ENCODE peak calls at places on chromosomes 13 and 19, in nine cellular contexts. One of them, this sample, is unnamed.

GRCh38 chr13:113952151-113952982 is 21.5 kb downstream of the C13orf46 start:
- DNase-seq in stimulated activated CD8-positive, alpha-beta memory T cell treated with anti-CD3 and anti-CD28 coated beads, Interleukin-15, amount 100 ng/mL, for 1 hour: no peak
- DNase-seq in upper lobe of right lung: no peak
- DNase-seq in left cardiac atrium: peak; percentile 22
- DNase-seq in COR-L47: no peak
- DNase-seq in activated T-cell treated with anti-CD3 and anti-CD28 coated beads for 24 hours: no peak
- DNase-seq in cardiac muscle cell: no peak
- DNase-seq in AML-193: no peak
- DNase-seq in NCI-H2081: no peak
- DNase-seq in this sample: no peak

GRCh38 chr13:44768233-44768632 is 192.1 kb upstream of the TSC22D1 start:
- DNase-seq in stimulated activated CD8-positive, alpha-beta memory T cell treated with anti-CD3 and anti-CD28 coated beads, Interleukin-15, amount 100 ng/mL, for 1 hour: no peak
- DNase-seq in upper lobe of right lung: no peak
- DNase-seq in left cardiac atrium: no peak
- DNase-seq in COR-L47: no peak
- DNase-seq in activated T-cell treated with anti-CD3 and anti-CD28 coated beads for 24 hours: peak; percentile 19
- DNase-seq in cardiac muscle cell: no peak
- DNase-seq in AML-193: no peak
- DNase-seq in NCI-H2081: no peak
- DNase-seq in this sample: no peak

GRCh38 chr19:8526345-8527062 is 12.5 kb upstream of the ZNF414 start:
- DNase-seq in stimulated activated CD8-positive, alpha-beta memory T cell treated with anti-CD3 and anti-CD28 coated beads, Interleukin-15, amount 100 ng/mL, for 1 hour: no peak
- DNase-seq in upper lobe of right lung: peak; percentile 94
- DNase-seq in left cardiac atrium: peak; percentile 94
- DNase-seq in COR-L47: no peak
- DNase-seq in activated T-cell treated with anti-CD3 and anti-CD28 coated beads for 24 hours: no peak
- DNase-seq in cardiac muscle cell: peak; percentile 97
- DNase-seq in AML-193: no peak
- DNase-seq in NCI-H2081: peak; percentile 82
- DNase-seq in this sample: peak; percentile 95

GRCh38 chr13:46595136-46595917 is 42.4 kb downstream of the LRCH1 start:
- DNase-seq in stimulated activated CD8-positive, alpha-beta memory T cell treated with anti-CD3 and anti-CD28 coated beads, Interleukin-15, amount 100 ng/mL, for 1 hour: no peak
- DNase-seq in upper lobe of right lung: no peak
- DNase-seq in left cardiac atrium: no peak
- DNase-seq in COR-L47: no peak
- DNase-seq in activated T-cell treated with anti-CD3 and anti-CD28 coated beads for 24 hours: no peak
- DNase-seq in cardiac muscle cell: no peak
- DNase-seq in AML-193: no peak
- DNase-seq in NCI-H2081: no peak
- DNase-seq in this sample: no peak

GRCh38 chr13:109771926-109772325 is 14.5 kb downstream of the IRS2 start:
- DNase-seq in stimulated activated CD8-positive, alpha-beta memory T cell treated with anti-CD3 and anti-CD28 coated beads, Interleukin-15, amount 100 ng/mL, for 1 hour: no peak
- DNase-seq in upper lobe of right lung: no peak
- DNase-seq in left cardiac atrium: no peak
- DNase-seq in COR-L47: no peak
- DNase-seq in activated T-cell treated with anti-CD3 and anti-CD28 coated beads for 24 hours: no peak
- DNase-seq in cardiac muscle cell: no peak
- DNase-seq in AML-193: no peak
- DNase-seq in NCI-H2081: no peak
- DNase-seq in this sample: no peak

GRCh38 chr19:29890392-29890791 is 51.6 kb upstream of the URI1 start:
- DNase-seq in stimulated activated CD8-positive, alpha-beta memory T cell treated with anti-CD3 and anti-CD28 coated beads, Interleukin-15, amount 100 ng/mL, for 1 hour: no peak
- DNase-seq in upper lobe of right lung: no peak
- DNase-seq in left cardiac atrium: no peak
- DNase-seq in COR-L47: no peak
- DNase-seq in activated T-cell treated with anti-CD3 and anti-CD28 coated beads for 24 hours: no peak
- DNase-seq in cardiac muscle cell: no peak
- DNase-seq in AML-193: no peak
- DNase-seq in NCI-H2081: no peak
- DNase-seq in this sample: no peak

GRCh38 chr19:16342002-16342715 is 17.5 kb downstream of the KLF2 start:
- DNase-seq in stimulated activated CD8-positive, alpha-beta memory T cell treated with anti-CD3 and anti-CD28 coated beads, Interleukin-15, amount 100 ng/mL, for 1 hour: no peak
- DNase-seq in upper lobe of right lung: no peak
- DNase-seq in left cardiac atrium: peak; percentile 52
- DNase-seq in COR-L47: no peak
- DNase-seq in activated T-cell treated with anti-CD3 and anti-CD28 coated beads for 24 hours: no peak
- DNase-seq in cardiac muscle cell: no peak
- DNase-seq in AML-193: no peak
- DNase-seq in NCI-H2081: no peak
- DNase-seq in this sample: no peak

GRCh38 chr13:44015133-44015532 is 135.4 kb downstream of the LACC1 start:
- DNase-seq in stimulated activated CD8-positive, alpha-beta memory T cell treated with anti-CD3 and anti-CD28 coated beads, Interleukin-15, amount 100 ng/mL, for 1 hour: no peak
- DNase-seq in upper lobe of right lung: no peak
- DNase-seq in left cardiac atrium: no peak
- DNase-seq in COR-L47: no peak
- DNase-seq in activated T-cell treated with anti-CD3 and anti-CD28 coated beads for 24 hours: no peak
- DNase-seq in cardiac muscle cell: no peak
- DNase-seq in AML-193: no peak
- DNase-seq in NCI-H2081: no peak
- DNase-seq in this sample: no peak

GRCh38 chr13:22062478-22063205 is 391.8 kb downstream of the FGF9 start:
- DNase-seq in stimulated activated CD8-positive, alpha-beta memory T cell treated with anti-CD3 and anti-CD28 coated beads, Interleukin-15, amount 100 ng/mL, for 1 hour: no peak
- DNase-seq in upper lobe of right lung: no peak
- DNase-seq in left cardiac atrium: no peak
- DNase-seq in COR-L47: no peak
- DNase-seq in activated T-cell treated with anti-CD3 and anti-CD28 coated beads for 24 hours: no peak
- DNase-seq in cardiac muscle cell: no peak
- DNase-seq in AML-193: no peak
- DNase-seq in NCI-H2081: no peak
- DNase-seq in this sample: no peak

GRCh38 chr19:4583961-4584669 is 24.6 kb upstream of the SEMA6B start:
- DNase-seq in stimulated activated CD8-positive, alpha-beta memory T cell treated with anti-CD3 and anti-CD28 coated beads, Interleukin-15, amount 100 ng/mL, for 1 hour: no peak
- DNase-seq in upper lobe of right lung: no peak
- DNase-seq in left cardiac atrium: no peak
- DNase-seq in COR-L47: no peak
- DNase-seq in activated T-cell treated with anti-CD3 and anti-CD28 coated beads for 24 hours: no peak
- DNase-seq in cardiac muscle cell: no peak
- DNase-seq in AML-193: no peak
- DNase-seq in NCI-H2081: peak; percentile 16
- DNase-seq in this sample: peak; percentile 89

GRCh38 chr19:18254546-18255500 is 19.4 kb downstream of the IQCN start:
- DNase-seq in stimulated activated CD8-positive, alpha-beta memory T cell treated with anti-CD3 and anti-CD28 coated beads, Interleukin-15, amount 100 ng/mL, for 1 hour: no peak
- DNase-seq in upper lobe of right lung: no peak
- DNase-seq in left cardiac atrium: no peak
- DNase-seq in COR-L47: peak; percentile 36
- DNase-seq in activated T-cell treated with anti-CD3 and anti-CD28 coated beads for 24 hours: no peak
- DNase-seq in cardiac muscle cell: no peak
- DNase-seq in AML-193: no peak
- DNase-seq in NCI-H2081: peak; percentile 41
- DNase-seq in this sample: no peak

GRCh38 chr13:112603641-112604220 is 15.8 kb upstream of the TUBGCP3 start:
- DNase-seq in stimulated activated CD8-positive, alpha-beta memory T cell treated with anti-CD3 and anti-CD28 coated beads, Interleukin-15, amount 100 ng/mL, for 1 hour: no peak
- DNase-seq in upper lobe of right lung: no peak
- DNase-seq in left cardiac atrium: no peak
- DNase-seq in COR-L47: no peak
- DNase-seq in activated T-cell treated with anti-CD3 and anti-CD28 coated beads for 24 hours: no peak
- DNase-seq in cardiac muscle cell: no peak
- DNase-seq in AML-193: no peak
- DNase-seq in NCI-H2081: no peak
- DNase-seq in this sample: no peak

GRCh38 chr19:40613669-40614594 is 12.8 kb downstream of the LTBP4 start:
- DNase-seq in stimulated activated CD8-positive, alpha-beta memory T cell treated with anti-CD3 and anti-CD28 coated beads, Interleukin-15, amount 100 ng/mL, for 1 hour: peak; percentile 68
- DNase-seq in upper lobe of right lung: peak; percentile 92
- DNase-seq in left cardiac atrium: peak; percentile 88
- DNase-seq in COR-L47: no peak
- DNase-seq in activated T-cell treated with anti-CD3 and anti-CD28 coated beads for 24 hours: peak; percentile 81
- DNase-seq in cardiac muscle cell: peak; percentile 80
- DNase-seq in AML-193: no peak
- DNase-seq in NCI-H2081: peak; percentile 71
- DNase-seq in this sample: peak; percentile 64

GRCh38 chr19:14381689-14382474 is 638 bp downstream of the ADGRE5 start:
- DNase-seq in stimulated activated CD8-positive, alpha-beta memory T cell treated with anti-CD3 and anti-CD28 coated beads, Interleukin-15, amount 100 ng/mL, for 1 hour: peak; percentile 59
- DNase-seq in upper lobe of right lung: no peak
- DNase-seq in left cardiac atrium: peak; percentile 65
- DNase-seq in COR-L47: no peak
- DNase-seq in activated T-cell treated with anti-CD3 and anti-CD28 coated beads for 24 hours: no peak
- DNase-seq in cardiac muscle cell: no peak
- DNase-seq in AML-193: peak; percentile 80
- DNase-seq in NCI-H2081: no peak
- DNase-seq in this sample: no peak

GRCh38 chr13:40082644-40083043 is 427.2 kb downstream of the COG6 start:
- DNase-seq in stimulated activated CD8-positive, alpha-beta memory T cell treated with anti-CD3 and anti-CD28 coated beads, Interleukin-15, amount 100 ng/mL, for 1 hour: no peak
- DNase-seq in upper lobe of right lung: no peak
- DNase-seq in left cardiac atrium: peak; percentile 51
- DNase-seq in COR-L47: no peak
- DNase-seq in activated T-cell treated with anti-CD3 and anti-CD28 coated beads for 24 hours: no peak
- DNase-seq in cardiac muscle cell: no peak
- DNase-seq in AML-193: no peak
- DNase-seq in NCI-H2081: no peak
- DNase-seq in this sample: no peak

GRCh38 chr19:47228937-47229673 is 1.9 kb downstream of the BBC3 start:
- DNase-seq in stimulated activated CD8-positive, alpha-beta memory T cell treated with anti-CD3 and anti-CD28 coated beads, Interleukin-15, amount 100 ng/mL, for 1 hour: no peak
- DNase-seq in upper lobe of right lung: peak; percentile 67
- DNase-seq in left cardiac atrium: no peak
- DNase-seq in COR-L47: no peak
- DNase-seq in activated T-cell treated with anti-CD3 and anti-CD28 coated beads for 24 hours: no peak
- DNase-seq in cardiac muscle cell: no peak
- DNase-seq in AML-193: no peak
- DNase-seq in NCI-H2081: no peak
- DNase-seq in this sample: peak; percentile 54

GRCh38 chr19:43596842-43597461 is 557 bp downstream of the ZNF576 start:
- DNase-seq in stimulated activated CD8-positive, alpha-beta memory T cell treated with anti-CD3 and anti-CD28 coated beads, Interleukin-15, amount 100 ng/mL, for 1 hour: no peak
- DNase-seq in upper lobe of right lung: no peak
- DNase-seq in left cardiac atrium: no peak
- DNase-seq in COR-L47: no peak
- DNase-seq in activated T-cell treated with anti-CD3 and anti-CD28 coated beads for 24 hours: no peak
- DNase-seq in cardiac muscle cell: no peak
- DNase-seq in AML-193: no peak
- DNase-seq in NCI-H2081: no peak
- DNase-seq in this sample: no peak